ENCODE peak calls at places on chromosomes 16 and 17, in ten cellular contexts. U is stomach; T is progenitor cell of endocrine pancreas; K is thoracic aorta; G is fibroblast of mammary gland; L is Calu3; H is activated CD8-positive, alpha-beta T cell treated with anti-CD3 and anti-CD28 coated beads for 36 hours; V is fibroblast of the aortic adventitia; M is kidney; B is RWPE1. A is an unnamed sample.

GRCh38 chr17:30302241-30302640 is 10.5 kb upstream of the BLMH start:
- DNase-seq in U (no peak), T (no peak), K (no peak), G (no peak), L (peak), H (no peak), V (no peak), M (no peak), B (no peak), A (no peak)

GRCh38 chr17:2011421-2012371 is 13.4 kb downstream of the RTN4RL1 start:
- DNase-seq in U (peak), T (no peak), K (no peak), G (peak), L (peak), H (no peak), V (peak), M (peak), B (peak), A (peak)

GRCh38 chr17:75996665-75997590 is 3.7 kb upstream of the CDK3 start:
- DNase-seq in U (peak), T (no peak), K (no peak), G (peak), L (peak), H (peak), V (peak), M (peak), B (peak), A (peak)

GRCh38 chr16:77213542-77214108 is 14.4 kb downstream of the SYCE1L start:
- DNase-seq in U (no peak), T (no peak), K (no peak), G (peak), L (peak), H (no peak), V (peak), M (peak), B (peak), A (peak)

GRCh38 chr16:49462356-49462988 is 88.9 kb downstream of the C16orf78 start:
- DNase-seq in U (no peak), T (no peak), K (no peak), G (no peak), L (no peak), H (no peak), V (no peak), M (no peak), B (no peak), A (no peak)

GRCh38 chr17:32330142-32330541 is 11.8 kb downstream of the C17orf75 start:
- DNase-seq in U (no peak), T (no peak), K (no peak), G (no peak), L (no peak), H (no peak), V (no peak), M (no peak), B (no peak), A (no peak)

GRCh38 chr17:32941419-32942032 is 13.6 kb downstream of the TMEM98 start:
- DNase-seq in U (no peak), T (no peak), K (no peak), G (no peak), L (no peak), H (no peak), V (no peak), M (no peak), B (no peak), A (no peak)

GRCh38 chr17:75065562-75066151 is 18.6 kb downstream of the KCTD2 start:
- DNase-seq in U (no peak), T (no peak), K (no peak), G (peak), L (no peak), H (peak), V (no peak), M (no peak), B (no peak), A (peak)

DNA sequence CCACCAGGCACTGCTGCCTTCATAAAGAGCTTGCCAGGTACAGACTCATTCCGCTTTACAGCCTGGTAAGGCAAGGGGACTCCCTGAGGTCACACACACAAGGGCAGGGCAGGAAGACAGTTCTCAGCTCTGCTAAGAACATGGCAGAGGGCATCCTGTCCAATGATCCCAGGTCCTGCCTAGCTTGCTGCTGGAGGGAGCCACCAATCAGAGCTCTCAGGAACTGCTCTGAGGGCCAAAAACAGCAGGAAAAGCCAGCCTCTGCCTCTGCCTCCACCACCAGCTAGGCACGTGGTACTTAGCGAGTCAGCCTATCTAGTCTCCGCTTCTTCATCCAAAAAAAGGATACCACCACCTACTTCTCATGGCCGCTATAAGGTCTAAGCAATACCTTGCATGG is 66.1 kb downstream of the GTF3C1 start:
- DNase-seq in U (no peak), T (no peak), K (no peak), G (no peak), L (no peak), H (no peak), V (no peak), M (peak), B (no peak), A (peak)
- TF ChIP-seq CTCF in U (no peak), T (no peak), K (no peak), G (no peak), L (no peak), H (no peak), V (no peak), M (no peak), B (no peak), A (no peak)

DNA sequence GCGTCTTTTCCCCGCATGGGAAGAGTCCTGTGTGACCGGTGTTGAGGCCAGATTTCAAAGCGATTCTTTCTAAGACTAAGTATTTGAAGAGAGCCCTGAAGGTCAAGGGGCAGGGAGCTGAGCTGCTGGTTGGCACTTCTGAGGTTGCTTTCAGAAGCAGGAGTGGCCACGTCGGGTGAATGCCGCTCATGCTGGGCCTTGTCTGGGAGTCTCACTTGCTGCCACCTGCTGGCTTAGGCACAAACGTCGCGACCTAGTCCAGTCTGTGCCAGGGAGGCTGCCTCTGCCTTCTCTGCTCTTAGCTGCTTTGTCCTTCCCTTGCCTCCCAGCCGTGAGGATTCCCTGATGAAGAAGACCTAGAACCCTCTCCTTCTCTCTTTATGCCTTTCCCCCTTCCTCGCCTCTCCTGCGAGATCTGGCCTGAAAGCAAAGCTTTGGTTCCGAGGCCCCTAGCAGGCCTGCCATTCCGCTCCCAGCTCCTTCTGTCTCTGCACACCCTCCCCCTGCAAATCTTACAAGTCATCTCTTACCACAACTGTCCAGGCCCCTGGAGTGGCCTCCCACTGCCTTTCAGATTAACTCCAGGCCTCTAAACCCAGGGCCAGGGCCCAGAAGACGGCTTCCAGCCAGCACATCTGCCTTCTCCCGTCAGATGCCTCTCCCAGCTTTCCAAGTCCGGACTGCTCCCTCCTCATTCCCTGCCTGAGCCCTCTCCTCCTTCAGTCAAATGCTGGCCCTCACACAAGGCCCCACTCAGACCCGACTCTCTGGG is 11.4 kb downstream of the CTNS start:
- DNase-seq in U (peak), T (peak), K (no peak), G (peak), L (peak), H (peak), V (peak), M (no peak), B (no peak), A (peak)
- TF ChIP-seq CTCF in U (no peak), T (peak), K (no peak), G (peak), L (peak), H (peak), V (peak), M (peak), B (peak), A (peak)

GRCh38 chr17:68532826-68533225 is 20.6 kb downstream of the PRKAR1A start:
- DNase-seq in U (no peak), T (no peak), K (no peak), G (no peak), L (no peak), H (no peak), V (no peak), M (no peak), B (no peak), A (no peak)

GRCh38 chr17:68535903-68536302 is 23.7 kb downstream of the PRKAR1A start:
- DNase-seq in U (no peak), T (no peak), K (no peak), G (no peak), L (no peak), H (no peak), V (no peak), M (no peak), B (no peak), A (no peak)

GRCh38 chr17:68534714-68535113 is 22.5 kb downstream of the PRKAR1A start:
- DNase-seq in U (no peak), T (no peak), K (no peak), G (peak), L (no peak), H (no peak), V (no peak), M (no peak), B (no peak), A (no peak)

GRCh38 chr17:68531252-68531651 is 19.0 kb downstream of the PRKAR1A start:
- DNase-seq in U (no peak), T (no peak), K (no peak), G (no peak), L (no peak), H (no peak), V (no peak), M (no peak), B (no peak), A (no peak)

DNA sequence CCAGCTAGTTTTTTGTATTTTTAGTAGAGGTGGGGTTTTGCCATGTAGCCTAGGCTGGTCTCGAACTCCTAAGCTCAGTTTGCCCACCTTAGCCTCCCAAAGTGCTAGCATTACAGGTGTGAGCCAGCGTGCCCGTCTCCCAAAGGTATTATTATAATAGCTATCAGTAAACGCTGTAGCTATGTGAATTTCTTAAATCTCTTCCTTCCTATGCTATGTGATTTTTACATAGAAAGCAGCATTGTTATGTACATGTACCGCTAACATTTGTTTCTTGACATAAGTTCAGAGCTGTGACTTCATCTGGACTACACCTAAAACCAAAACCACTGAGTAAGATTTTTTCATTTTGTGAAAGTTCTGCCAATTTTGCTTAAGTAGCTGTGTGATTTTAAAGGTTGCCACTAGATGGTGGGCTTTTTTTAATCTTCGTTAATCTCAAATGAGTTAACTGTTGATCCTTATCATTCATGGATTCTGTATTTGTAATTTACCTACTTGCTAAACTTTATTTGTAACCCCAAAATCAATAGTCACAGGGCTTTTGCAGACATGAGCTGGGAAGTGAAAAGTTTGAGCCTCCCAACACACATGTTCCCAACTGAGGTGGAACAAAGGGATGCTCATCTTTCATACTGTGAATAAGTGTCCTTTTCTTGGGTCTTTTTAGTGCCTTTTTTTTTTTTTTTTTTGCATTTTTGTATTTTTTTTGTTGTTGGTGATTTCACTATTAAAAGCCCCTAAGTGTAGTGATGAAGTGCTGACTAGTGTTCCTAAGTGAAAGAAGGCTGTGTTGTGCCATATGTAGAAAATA is 21.9 kb downstream of the PRKAR1A start:
- DNase-seq in U (no peak), T (no peak), K (no peak), G (peak), L (no peak), H (no peak), V (peak), M (no peak), B (no peak), A (no peak)
- TF ChIP-seq CTCF in U (no peak), T (peak), K (peak), G (peak), L (no peak), H (peak), V (peak), M (peak), B (peak), A (peak)

GRCh38 chr17:45851464-45851863 is 6.8 kb downstream of the SPPL2C start:
- DNase-seq in U (no peak), T (no peak), K (no peak), G (no peak), L (no peak), H (no peak), V (no peak), M (no peak), B (no peak), A (no peak)

GRCh38 chr17:45854209-45854608 is 9.5 kb downstream of the SPPL2C start:
- DNase-seq in U (no peak), T (no peak), K (no peak), G (no peak), L (no peak), H (no peak), V (no peak), M (no peak), B (no peak), A (no peak)

GRCh38 chr17:45851022-45851421 is 6.3 kb downstream of the SPPL2C start:
- DNase-seq in U (no peak), T (no peak), K (no peak), G (no peak), L (no peak), H (no peak), V (no peak), M (no peak), B (no peak), A (no peak)

GRCh38 chr17:45851873-45852272 is 7.2 kb downstream of the SPPL2C start:
- DNase-seq in U (no peak), T (no peak), K (no peak), G (no peak), L (no peak), H (no peak), V (no peak), M (no peak), B (no peak), A (peak)

GRCh38 chr17:45852535-45853297 is 8.0 kb downstream of the SPPL2C start:
- DNase-seq in U (peak), T (peak), K (no peak), G (peak), L (peak), H (peak), V (peak), M (no peak), B (peak), A (peak)
- TF ChIP-seq CTCF in U (no peak), T (peak), K (peak), G (peak), L (peak), H (peak), V (peak), M (peak), B (peak), A (peak)

DNA sequence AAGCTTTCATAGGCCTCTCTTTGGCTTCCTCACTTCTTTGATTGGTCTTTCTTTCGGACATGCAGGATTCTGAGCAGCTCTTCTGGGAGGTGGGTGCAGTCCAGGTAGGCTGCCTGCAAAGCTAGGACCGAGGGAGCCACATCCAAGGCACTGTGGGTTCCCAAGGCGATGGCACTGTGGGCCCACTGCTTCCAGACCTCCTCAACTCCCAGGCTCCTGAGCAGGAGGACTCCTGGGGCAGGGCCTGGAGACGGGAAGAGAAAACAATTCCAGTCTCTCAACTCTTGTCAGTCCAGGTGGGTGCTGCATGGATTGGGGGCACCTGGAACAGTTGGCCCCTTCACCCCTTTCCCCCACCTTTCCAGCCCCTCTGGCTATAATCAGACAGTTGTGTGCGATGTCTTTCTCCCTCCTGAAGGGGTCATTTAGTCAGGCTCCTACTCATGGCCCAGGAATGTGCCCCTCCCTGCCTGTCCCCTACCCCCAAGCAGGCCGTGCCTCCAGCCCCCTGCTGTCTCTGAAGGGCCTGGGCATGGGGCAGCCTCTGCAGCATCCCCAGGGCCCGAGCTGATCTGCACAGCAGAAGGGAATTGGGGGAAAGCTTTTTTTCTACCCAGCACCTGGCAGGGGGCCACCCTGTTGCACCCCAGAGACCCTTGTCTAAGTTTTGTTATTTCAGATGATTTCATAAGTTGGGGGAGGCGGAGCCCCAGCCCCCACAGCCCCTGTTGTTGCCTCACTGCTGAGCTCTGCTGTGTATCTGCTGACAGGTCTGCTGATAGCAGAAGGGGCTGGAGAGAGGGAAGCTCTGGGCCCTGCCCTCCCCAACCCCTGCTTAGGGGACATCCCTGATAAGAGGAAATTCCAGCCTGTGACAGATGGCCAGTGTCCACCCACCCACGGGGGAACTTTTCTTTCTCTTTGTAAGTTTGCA is 330.3 kb downstream of the SEC14L1 start:
- DNase-seq in U (no peak), T (no peak), K (no peak), G (peak), L (peak), H (peak), V (peak), M (peak), B (no peak), A (peak)
- TF ChIP-seq CTCF in U (no peak), T (no peak), K (no peak), G (no peak), L (no peak), H (no peak), V (peak), M (no peak), B (no peak), A (no peak)

GRCh38 chr17:51121620-51122472 is 1.2 kb upstream of the SPAG9 start:
- DNase-seq in U (peak), T (peak), K (peak), G (peak), L (peak), H (peak), V (peak), M (peak), B (peak), A (peak)
- TF ChIP-seq CTCF in U (no peak), T (no peak), K (no peak), G (no peak), L (no peak), H (no peak), V (no peak), M (no peak), B (no peak), A (no peak)